ENCODE peak calls at places on chromosome 18, in ten cellular contexts. B, U, C, A, N, K, R, J, T and D are unnamed samples.

GRCh38 chr18:48455555-48456478 is 46.6 kb upstream of the ZBTB7C start:
- DNase-seq in B (no peak), R (no peak), T (peak), K (no peak), A (no peak), J (no peak), C (no peak), U (peak), N (no peak), D (no peak)

GRCh38 chr18:22572321-22572720 is 154.6 kb upstream of the CTAGE1 start:
- DNase-seq in N (no peak), T (no peak), A (no peak), B (no peak), U (no peak), C (no peak), K (no peak), J (no peak), R (no peak), D (no peak)

GRCh38 chr18:62963522-62963921 is 248.2 kb downstream of the PHLPP1 start:
- DNase-seq in T (no peak), R (no peak), U (no peak), N (no peak), B (no peak), C (no peak), J (no peak), K (peak), A (no peak), D (no peak)

GRCh38 chr18:50193796-50194622 is 938 bp downstream of the MYO5B start:
- DNase-seq in C (no peak), U (no peak), R (no peak), K (no peak), J (no peak), B (no peak), T (no peak), A (peak), N (no peak), D (no peak)

GRCh38 chr18:49206717-49207116 is 253.7 kb downstream of the DYM start:
- DNase-seq in J (no peak), T (no peak), N (no peak), B (no peak), K (no peak), R (no peak), U (peak), A (no peak), C (no peak), D (no peak)

GRCh38 chr18:70659026-70659726 is 370.3 kb downstream of the SOCS6 start:
- DNase-seq in B (no peak), R (peak), J (no peak), U (peak), N (no peak), A (no peak), K (no peak), C (no peak), T (peak), D (peak)

GRCh38 chr18:38790303-38790702 is 1224.7 kb upstream of the CELF4 start:
- DNase-seq in K (no peak), J (no peak), B (no peak), T (no peak), C (no peak), A (no peak), R (no peak), U (no peak), N (no peak), D (no peak)

GRCh38 chr18:41391616-41392610 is 563.1 kb upstream of the PIK3C3 start:
- DNase-seq in K (peak), C (peak), A (peak), B (no peak), U (peak), T (no peak), N (peak), R (peak), J (peak), D (no peak)

GRCh38 chr18:23982154-23983071 is 32.1 kb upstream of the TTC39C start:
- DNase-seq in N (no peak), B (no peak), T (no peak), U (peak), J (no peak), R (peak), A (no peak), C (peak), K (no peak), D (no peak)

GRCh38 chr18:23105581-23106219 is 29.6 kb upstream of the CABLES1 start:
- DNase-seq in K (no peak), A (no peak), J (no peak), N (no peak), U (no peak), R (no peak), T (no peak), C (no peak), B (no peak), D (no peak)

GRCh38 chr18:27411911-27412310 is 226.8 kb upstream of the CHST9 start:
- DNase-seq in U (peak), J (no peak), B (no peak), A (no peak), K (no peak), R (no peak), N (no peak), T (no peak), C (no peak), D (no peak)

GRCh38 chr18:63339920-63340484 is 20.4 kb upstream of the BCL2 start:
- DNase-seq in C (peak), A (no peak), B (no peak), K (peak), J (no peak), U (peak), R (no peak), T (peak), N (no peak), D (peak)

GRCh38 chr18:23156134-23156533 is 20.8 kb downstream of the CABLES1 start:
- DNase-seq in K (no peak), T (no peak), N (no peak), J (no peak), R (no peak), B (no peak), C (no peak), A (no peak), U (no peak), D (no peak)

GRCh38 chr18:45617284-45617683 is 2.0 kb downstream of the SLC14A2 start:
- DNase-seq in R (peak), U (peak), C (no peak), N (no peak), J (no peak), T (no peak), A (no peak), K (no peak), B (no peak), D (no peak)

GRCh38 chr18:54739476-54739875 is 88.8 kb upstream of the RAB27B start:
- DNase-seq in R (no peak), N (no peak), T (no peak), K (no peak), U (peak), J (no peak), A (no peak), C (no peak), B (no peak), D (no peak)